ENCODE peak calls at places on chromosomes 13 and 19, in five cellular contexts. One of them, this sample, is unnamed.

GRCh38 chr13:99085139-99085845 is 107.4 kb upstream of the DOCK9 start:
- DNase-seq in WERI-Rb-1: no peak
- DNase-seq in LNCaP clone FGC: no peak
- DNase-seq in GM06990: peak
- DNase-seq in activated B cell treated with CpG ODN at 0.5 μM for 24 hours: peak
- DNase-seq in this sample: no peak

GRCh38 chr19:1063030-1063908 is 3.7 kb upstream of the ARHGAP45 start:
- DNase-seq in GM06990: peak
- DNase-seq in activated B cell treated with CpG ODN at 0.5 μM for 24 hours: no peak
- DNase-seq in WERI-Rb-1: peak
- DNase-seq in LNCaP clone FGC: no peak
- DNase-seq in this sample: peak

GRCh38 chr13:44756411-44756810 is 180.3 kb upstream of the TSC22D1 start:
- DNase-seq in WERI-Rb-1: no peak
- DNase-seq in GM06990: no peak
- DNase-seq in LNCaP clone FGC: no peak
- DNase-seq in activated B cell treated with CpG ODN at 0.5 μM for 24 hours: no peak
- DNase-seq in this sample: no peak

GRCh38 chr13:51624695-51625345 is 40.6 kb downstream of the WDFY2 start:
- DNase-seq in WERI-Rb-1: no peak
- DNase-seq in GM06990: no peak
- DNase-seq in activated B cell treated with CpG ODN at 0.5 μM for 24 hours: no peak
- DNase-seq in LNCaP clone FGC: no peak
- DNase-seq in this sample: no peak

GRCh38 chr13:52906122-52906903 is 57.9 kb upstream of the PCDH8 start:
- DNase-seq in LNCaP clone FGC: no peak
- DNase-seq in WERI-Rb-1: no peak
- DNase-seq in GM06990: no peak
- DNase-seq in activated B cell treated with CpG ODN at 0.5 μM for 24 hours: no peak
- DNase-seq in this sample: no peak

GRCh38 chr13:19982447-19983043 is 24.0 kb downstream of the ZMYM2 start:
- DNase-seq in WERI-Rb-1: no peak
- DNase-seq in GM06990: no peak
- DNase-seq in LNCaP clone FGC: no peak
- DNase-seq in activated B cell treated with CpG ODN at 0.5 μM for 24 hours: no peak
- DNase-seq in this sample: no peak

GRCh38 chr19:21492932-21493906 is 12.2 kb upstream of the ZNF429 start:
- DNase-seq in WERI-Rb-1: no peak
- DNase-seq in activated B cell treated with CpG ODN at 0.5 μM for 24 hours: no peak
- DNase-seq in LNCaP clone FGC: no peak
- DNase-seq in GM06990: no peak
- DNase-seq in this sample: no peak

GRCh38 chr13:33794576-33794975 is 23.4 kb upstream of the RFC3 start:
- DNase-seq in LNCaP clone FGC: no peak
- DNase-seq in GM06990: no peak
- DNase-seq in activated B cell treated with CpG ODN at 0.5 μM for 24 hours: no peak
- DNase-seq in WERI-Rb-1: no peak
- DNase-seq in this sample: no peak

GRCh38 chr13:28579334-28579733 is 79.6 kb upstream of the POMP start:
- DNase-seq in activated B cell treated with CpG ODN at 0.5 μM for 24 hours: no peak
- DNase-seq in GM06990: no peak
- DNase-seq in WERI-Rb-1: no peak
- DNase-seq in LNCaP clone FGC: no peak
- DNase-seq in this sample: no peak

GRCh38 chr19:10797078-10797477 is 38.9 kb downstream of the TMED1 start:
- DNase-seq in LNCaP clone FGC: no peak
- DNase-seq in GM06990: no peak
- DNase-seq in WERI-Rb-1: no peak
- DNase-seq in activated B cell treated with CpG ODN at 0.5 μM for 24 hours: no peak
- DNase-seq in this sample: no peak

GRCh38 chr19:8552810-8553209 is 24.4 kb downstream of the MYO1F start:
- DNase-seq in activated B cell treated with CpG ODN at 0.5 μM for 24 hours: no peak
- DNase-seq in WERI-Rb-1: peak
- DNase-seq in GM06990: no peak
- DNase-seq in LNCaP clone FGC: peak
- DNase-seq in this sample: no peak

GRCh38 chr19:5338661-5339469 is 1.7 kb downstream of the PTPRS start:
- DNase-seq in GM06990: peak
- DNase-seq in LNCaP clone FGC: no peak
- DNase-seq in WERI-Rb-1: peak
- DNase-seq in activated B cell treated with CpG ODN at 0.5 μM for 24 hours: no peak
- DNase-seq in this sample: peak

GRCh38 chr19:5340637-5341447 is at the start of gene PTPRS:
- DNase-seq in WERI-Rb-1: peak
- DNase-seq in activated B cell treated with CpG ODN at 0.5 μM for 24 hours: peak
- DNase-seq in LNCaP clone FGC: no peak
- DNase-seq in GM06990: peak
- DNase-seq in this sample: peak

GRCh38 chr19:5341448-5341820 is 822 bp upstream of the PTPRS start:
- DNase-seq in WERI-Rb-1: no peak
- DNase-seq in GM06990: no peak
- DNase-seq in activated B cell treated with CpG ODN at 0.5 μM for 24 hours: no peak
- DNase-seq in LNCaP clone FGC: no peak
- DNase-seq in this sample: no peak

GRCh38 chr19:5339470-5339949 is 1.1 kb downstream of the PTPRS start:
- DNase-seq in WERI-Rb-1: no peak
- DNase-seq in GM06990: no peak
- DNase-seq in LNCaP clone FGC: no peak
- DNase-seq in activated B cell treated with CpG ODN at 0.5 μM for 24 hours: no peak
- DNase-seq in this sample: no peak

DNA sequence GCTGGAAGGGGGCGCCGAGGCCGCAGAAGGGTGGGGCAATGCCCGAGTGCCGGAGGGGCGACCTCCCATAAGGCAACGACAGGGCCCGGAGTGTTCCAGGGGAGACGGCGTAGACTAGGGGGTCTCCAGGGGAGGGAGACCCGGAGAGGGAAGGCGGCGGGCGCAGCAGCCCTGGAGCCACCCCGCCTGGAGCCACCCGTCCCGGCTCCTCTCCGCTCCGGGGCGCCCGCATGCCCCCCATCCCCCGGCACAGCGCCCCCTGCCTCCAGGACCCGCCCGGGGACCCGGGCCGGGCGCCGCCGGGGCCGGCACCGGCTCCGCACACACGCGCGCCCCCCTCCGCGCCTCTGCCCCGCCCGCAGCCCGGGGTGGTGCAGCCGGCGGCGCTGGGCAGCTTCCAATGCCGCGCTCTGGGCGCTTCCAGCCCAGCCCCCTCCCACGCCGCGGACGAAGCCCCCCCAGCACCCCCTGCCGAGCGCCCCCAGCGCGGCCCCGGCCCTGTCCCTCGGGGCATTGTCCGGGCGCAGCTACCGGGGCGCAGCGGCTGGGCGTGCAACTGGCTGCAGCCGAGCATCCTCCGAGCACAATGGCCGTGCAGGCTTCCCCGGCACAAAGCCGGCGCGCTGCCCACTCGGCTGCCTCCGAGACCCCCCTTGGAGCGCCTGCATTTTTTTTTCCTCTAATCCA is 519 bp downstream of the PTPRS start:
- DNase-seq in WERI-Rb-1: peak
- DNase-seq in GM06990: peak
- DNase-seq in activated B cell treated with CpG ODN at 0.5 μM for 24 hours: no peak
- DNase-seq in LNCaP clone FGC: no peak
- DNase-seq in this sample: no peak
- TF ChIP-seq CTCF in WERI-Rb-1: peak
- TF ChIP-seq CTCF in GM06990: no peak
- TF ChIP-seq CTCF in activated B cell treated with CpG ODN at 0.5 μM for 24 hours: no peak
- TF ChIP-seq CTCF in LNCaP clone FGC: peak
- TF ChIP-seq CTCF in this sample: no peak

GRCh38 chr13:81636120-81636519 is 1295.2 kb upstream of the SPRY2 start:
- DNase-seq in activated B cell treated with CpG ODN at 0.5 μM for 24 hours: no peak
- DNase-seq in LNCaP clone FGC: no peak
- DNase-seq in GM06990: no peak
- DNase-seq in WERI-Rb-1: no peak
- DNase-seq in this sample: no peak

DNA sequence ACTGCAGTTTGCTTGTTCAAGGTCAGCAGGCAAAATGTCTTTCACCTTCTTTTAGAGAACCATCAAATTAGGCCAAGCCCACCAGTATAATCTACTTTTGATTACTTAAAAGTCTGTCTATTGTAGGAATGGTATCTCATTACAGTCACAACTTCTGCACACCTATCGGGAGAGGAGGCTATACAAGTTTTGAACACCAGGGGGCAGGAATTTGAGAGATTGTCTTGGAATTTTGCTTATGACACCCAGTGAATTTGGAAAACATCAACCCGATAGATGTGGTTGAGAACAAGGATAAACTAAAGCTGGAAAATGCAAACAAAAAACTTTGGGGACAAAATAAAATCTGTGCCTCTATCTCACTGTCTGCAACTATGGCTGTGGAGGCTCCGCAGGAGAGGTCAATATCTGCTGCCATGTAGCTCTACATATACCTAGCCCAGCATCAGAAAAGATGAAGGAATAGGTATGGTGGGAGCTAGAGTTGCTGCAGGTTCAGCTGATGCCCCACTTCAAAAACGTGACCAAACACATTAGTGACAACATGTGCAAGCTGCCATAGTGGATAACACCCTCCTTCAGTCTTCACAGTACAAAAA is 1299.2 kb upstream of the SPRY2 start:
- DNase-seq in activated B cell treated with CpG ODN at 0.5 μM for 24 hours: no peak
- DNase-seq in WERI-Rb-1: peak
- DNase-seq in GM06990: no peak
- DNase-seq in LNCaP clone FGC: peak
- DNase-seq in this sample: no peak
- TF ChIP-seq CTCF in activated B cell treated with CpG ODN at 0.5 μM for 24 hours: no peak
- TF ChIP-seq CTCF in WERI-Rb-1: peak
- TF ChIP-seq CTCF in GM06990: no peak
- TF ChIP-seq CTCF in LNCaP clone FGC: peak
- TF ChIP-seq CTCF in this sample: peak

GRCh38 chr19:35994868-35995654 is at the start of gene SDHAF1:
- DNase-seq in activated B cell treated with CpG ODN at 0.5 μM for 24 hours: peak
- DNase-seq in GM06990: peak
- DNase-seq in WERI-Rb-1: peak
- DNase-seq in LNCaP clone FGC: peak
- DNase-seq in this sample: peak
- TF ChIP-seq CTCF in activated B cell treated with CpG ODN at 0.5 μM for 24 hours: no peak
- TF ChIP-seq CTCF in GM06990: no peak
- TF ChIP-seq CTCF in WERI-Rb-1: no peak
- TF ChIP-seq CTCF in LNCaP clone FGC: peak
- TF ChIP-seq CTCF in this sample: no peak

GRCh38 chr19:6392219-6393073 is 518 bp downstream of the GTF2F1 start:
- DNase-seq in LNCaP clone FGC: no peak
- DNase-seq in GM06990: no peak
- DNase-seq in activated B cell treated with CpG ODN at 0.5 μM for 24 hours: no peak
- DNase-seq in WERI-Rb-1: no peak
- DNase-seq in this sample: no peak

GRCh38 chr19:6394831-6395230 is 1.9 kb upstream of the GTF2F1 start:
- DNase-seq in WERI-Rb-1: no peak
- DNase-seq in activated B cell treated with CpG ODN at 0.5 μM for 24 hours: no peak
- DNase-seq in LNCaP clone FGC: no peak
- DNase-seq in GM06990: no peak
- DNase-seq in this sample: no peak

GRCh38 chr19:6396305-6396704 is 3.3 kb upstream of the GTF2F1 start:
- DNase-seq in WERI-Rb-1: no peak
- DNase-seq in GM06990: no peak
- DNase-seq in activated B cell treated with CpG ODN at 0.5 μM for 24 hours: no peak
- DNase-seq in LNCaP clone FGC: no peak
- DNase-seq in this sample: no peak

GRCh38 chr19:6393982-6394412 is 1.0 kb upstream of the GTF2F1 start:
- DNase-seq in GM06990: no peak
- DNase-seq in LNCaP clone FGC: no peak
- DNase-seq in activated B cell treated with CpG ODN at 0.5 μM for 24 hours: no peak
- DNase-seq in WERI-Rb-1: no peak
- DNase-seq in this sample: no peak

DNA sequence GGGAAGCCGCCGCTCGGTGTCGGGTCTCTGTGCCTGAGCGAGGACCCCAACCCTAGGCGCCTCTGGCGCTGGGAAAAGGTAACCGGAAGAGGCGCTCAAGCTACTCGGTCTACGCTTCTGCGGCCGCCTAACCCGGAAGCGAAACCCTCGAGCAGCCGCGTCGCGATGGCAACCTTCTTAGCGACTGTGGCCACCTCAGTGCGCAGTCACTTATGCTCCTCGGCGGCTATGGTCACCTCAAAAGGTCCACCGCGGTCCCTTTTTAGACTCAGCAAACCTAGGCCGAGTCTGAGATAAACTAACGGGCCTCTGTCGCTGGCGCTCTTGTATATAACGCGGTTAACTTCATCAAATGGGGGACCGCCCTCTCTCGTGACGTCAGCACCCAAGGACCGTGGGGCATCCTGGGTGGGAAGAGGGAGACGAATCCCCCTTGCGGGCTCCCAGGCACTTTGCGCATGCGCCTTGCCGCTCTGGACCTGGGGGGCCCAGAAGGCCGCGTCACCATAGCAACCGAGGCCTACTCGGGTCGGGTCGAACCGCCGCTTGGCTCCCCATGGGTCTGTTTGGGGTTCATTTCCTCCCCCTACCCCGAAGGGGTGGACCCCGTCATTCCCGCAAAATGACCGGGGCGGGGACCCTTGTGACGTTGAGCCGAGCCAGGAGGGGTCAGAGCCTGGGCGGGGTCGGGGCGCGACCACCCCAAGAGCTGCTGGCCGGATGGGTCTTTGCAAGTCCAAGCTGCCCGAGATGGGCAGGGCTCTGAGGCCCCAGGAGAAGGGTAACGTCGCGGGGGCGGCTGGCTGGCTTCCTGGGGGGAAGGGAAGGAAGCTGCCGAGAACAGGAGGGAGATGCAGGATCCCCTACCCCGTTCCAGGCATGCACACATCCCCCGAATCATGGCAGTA is at the start of gene GTF2F1:
- DNase-seq in GM06990: peak
- DNase-seq in activated B cell treated with CpG ODN at 0.5 μM for 24 hours: peak
- DNase-seq in WERI-Rb-1: peak
- DNase-seq in LNCaP clone FGC: peak
- DNase-seq in this sample: peak
- TF ChIP-seq CTCF in GM06990: peak
- TF ChIP-seq CTCF in activated B cell treated with CpG ODN at 0.5 μM for 24 hours: no peak
- TF ChIP-seq CTCF in WERI-Rb-1: peak
- TF ChIP-seq CTCF in LNCaP clone FGC: no peak
- TF ChIP-seq CTCF in this sample: no peak

DNA sequence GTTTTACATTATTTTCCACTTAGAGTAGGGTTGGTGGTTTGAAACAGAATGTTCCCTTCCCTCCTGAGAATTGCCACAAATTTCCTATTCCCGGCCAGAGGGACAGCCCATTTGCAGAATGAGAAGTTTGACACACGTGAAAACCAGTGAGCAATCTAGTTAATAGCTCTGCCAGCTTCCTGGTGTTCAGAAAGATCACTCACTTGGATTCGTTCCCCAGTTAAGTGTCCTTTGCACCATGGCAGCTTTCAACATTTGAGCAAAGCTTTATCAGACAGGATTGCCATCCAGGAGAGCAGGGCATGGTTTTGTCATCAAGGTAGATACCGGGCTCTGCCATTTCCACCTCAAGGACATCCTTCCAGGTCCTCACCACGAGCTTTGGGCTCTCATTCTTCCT is 28.2 kb downstream of the RASL11A start:
- DNase-seq in activated B cell treated with CpG ODN at 0.5 μM for 24 hours: no peak
- DNase-seq in WERI-Rb-1: no peak
- DNase-seq in GM06990: no peak
- DNase-seq in LNCaP clone FGC: no peak
- DNase-seq in this sample: no peak
- TF ChIP-seq CTCF in activated B cell treated with CpG ODN at 0.5 μM for 24 hours: no peak
- TF ChIP-seq CTCF in WERI-Rb-1: no peak
- TF ChIP-seq CTCF in GM06990: no peak
- TF ChIP-seq CTCF in LNCaP clone FGC: no peak
- TF ChIP-seq CTCF in this sample: no peak

This sample was measured in GM10248.